ENCODE peak calls at places on chromosomes 6 and 20, in nine cellular contexts. E is neuronal stem cell; Q is memory B cell; T is stimulated activated CD8-positive, alpha-beta memory T cell treated with anti-CD3 and anti-CD28 coated beads, Interleukin-12 subunit alpha, Interleukin-12 subunit beta, amount 100 ng/mL, for 4 hours; P is astrocyte; H is NCI-H774; L is NCI-H345; C is RPMI8226; A is NCI-H1105. Y is an unnamed sample.

GRCh38 chr6:156026543-156027268 is 571.1 kb upstream of the NOX3 start:
- DNase-seq in E (no peak), Q (no peak), T (no peak), P (no peak), H (no peak), L (no peak), C (no peak), A (no peak), Y (no peak)

GRCh38 chr6:42781811-42782688 is at the start of gene BICRAL:
- DNase-seq in E (peak), Q (peak), T (peak), P (peak), H (peak), L (peak), C (peak), A (peak), Y (peak)

GRCh38 chr20:58649288-58650180 is 1.5 kb upstream of the STX16 start:
- DNase-seq in E (peak), Q (no peak), T (no peak), P (no peak), H (no peak), L (no peak), C (no peak), A (no peak), Y (no peak)

GRCh38 chr6:127483399-127484055 is 24.3 kb upstream of the KIAA0408 start:
- DNase-seq in E (no peak), Q (no peak), T (no peak), P (no peak), H (no peak), L (no peak), C (no peak), A (no peak), Y (no peak)

GRCh38 chr6:34237316-34237721 is 646 bp downstream of the HMGA1 start:
- DNase-seq in E (no peak), Q (no peak), T (no peak), P (no peak), H (peak), L (peak), C (peak), A (peak), Y (no peak)

GRCh38 chr6:56671651-56672461 is 29.2 kb upstream of the DST start:
- DNase-seq in E (no peak), Q (no peak), T (no peak), P (peak), H (no peak), L (no peak), C (no peak), A (no peak), Y (peak)

GRCh38 chr6:114218831-114219230 is 124.0 kb downstream of the HS3ST5 start:
- DNase-seq in E (no peak), Q (no peak), T (no peak), P (no peak), H (no peak), L (no peak), C (no peak), A (no peak), Y (no peak)

GRCh38 chr6:169236545-169236944 is 17.1 kb downstream of the THBS2 start:
- DNase-seq in E (no peak), Q (no peak), T (no peak), P (no peak), H (no peak), L (no peak), C (no peak), A (no peak), Y (no peak)

GRCh38 chr20:64158346-64159285 is 5.6 kb upstream of the MYT1 start:
- DNase-seq in E (no peak), Q (no peak), T (no peak), P (no peak), H (no peak), L (peak), C (no peak), A (no peak), Y (no peak)

GRCh38 chr20:49575551-49576060 is 7.7 kb upstream of the PTGIS start:
- DNase-seq in E (no peak), Q (no peak), T (no peak), P (peak), H (no peak), L (no peak), C (no peak), A (peak), Y (peak)

GRCh38 chr20:40010483-40010882 is 678.6 kb downstream of the MAFB start:
- DNase-seq in E (no peak), Q (no peak), T (no peak), P (no peak), H (no peak), L (no peak), C (no peak), A (no peak), Y (no peak)

GRCh38 chr6:43090557-43090952 is 14.4 kb downstream of the PTK7 start:
- DNase-seq in E (no peak), Q (no peak), T (no peak), P (no peak), H (no peak), L (peak), C (no peak), A (no peak), Y (no peak)

GRCh38 chr6:28161410-28162079 is 19.9 kb downstream of the ZKSCAN8 start:
- DNase-seq in E (peak), Q (peak), T (peak), P (peak), H (peak), L (peak), C (peak), A (peak), Y (peak)

GRCh38 chr6:39387785-39388184 is 65.3 kb upstream of the KCNK16 start:
- DNase-seq in E (no peak), Q (no peak), T (no peak), P (no peak), H (no peak), L (no peak), C (no peak), A (no peak), Y (no peak)

GRCh38 chr6:30752164-30752927 is 8.0 kb upstream of the IER3 start:
- DNase-seq in E (no peak), Q (no peak), T (no peak), P (peak), H (no peak), L (no peak), C (peak), A (no peak), Y (peak)

GRCh38 chr6:130602151-130602770 is 224.9 kb upstream of the SMLR1 start:
- DNase-seq in E (no peak), Q (no peak), T (no peak), P (peak), H (no peak), L (no peak), C (no peak), A (no peak), Y (peak)

GRCh38 chr6:52297433-52297832 is 12.9 kb upstream of the MCM3 start:
- DNase-seq in E (no peak), Q (no peak), T (no peak), P (no peak), H (no peak), L (no peak), C (no peak), A (no peak), Y (no peak)

GRCh38 chr20:34907616-34908469 is 31.4 kb downstream of the ACSS2 start:
- DNase-seq in E (no peak), Q (no peak), T (no peak), P (peak), H (no peak), L (peak), C (peak), A (peak), Y (peak)

GRCh38 chr6:155352812-155353211 is 38.5 kb upstream of the TFB1M start:
- DNase-seq in E (no peak), Q (no peak), T (no peak), P (peak), H (no peak), L (no peak), C (no peak), A (no peak), Y (peak)

GRCh38 chr20:6180531-6180930 is 57.7 kb upstream of the FERMT1 start:
- DNase-seq in E (no peak), Q (no peak), T (no peak), P (no peak), H (no peak), L (no peak), C (peak), A (no peak), Y (no peak)

GRCh38 chr6:81696505-81696904 is 56.0 kb downstream of the TENT5A start:
- DNase-seq in E (no peak), Q (no peak), T (no peak), P (peak), H (peak), L (peak), C (no peak), A (peak), Y (peak)

GRCh38 chr20:13800728-13801134 is 15.9 kb downstream of the NDUFAF5 start:
- DNase-seq in E (no peak), Q (no peak), T (no peak), P (peak), H (peak), L (peak), C (peak), A (peak), Y (peak)

GRCh38 chr6:134666174-134666573 is 283.7 kb downstream of the ALDH8A1 start:
- DNase-seq in E (no peak), Q (no peak), T (no peak), P (no peak), H (no peak), L (no peak), C (no peak), A (no peak), Y (no peak)

Y was measured in NCI-H226.